ENCODE peak calls at places on chromosomes 7 and 10, in five cellular contexts. N is coronary artery, V is astrocyte of the cerebellum, L is sigmoid colon, E is tibial artery. C is an unnamed sample.

GRCh38 chr7:131357282-131357880 is 29.7 kb downstream of the MKLN1 start:
- DNase-seq in N (no peak), E (no peak), V (no peak), L (no peak), C (no peak)

GRCh38 chr10:96400465-96400864 is 41.7 kb upstream of the OPALIN start:
- DNase-seq in L (no peak), E (no peak), V (no peak), N (no peak), C (no peak)

GRCh38 chr10:111856631-111857030 is 326.9 kb downstream of the GPAM start:
- DNase-seq in N (no peak), V (no peak), L (no peak), E (no peak), C (no peak)

GRCh38 chr7:931871-932650 is 22.4 kb downstream of the ADAP1 start:
- DNase-seq in L (peak), V (no peak), N (no peak), E (no peak), C (no peak)

GRCh38 chr7:80588591-80588990 is 49.9 kb upstream of the CD36 start:
- DNase-seq in V (no peak), E (no peak), L (no peak), N (no peak), C (no peak)

GRCh38 chr7:98974205-98974604 is 95.9 kb downstream of the TRRAP start:
- DNase-seq in V (no peak), L (no peak), E (no peak), N (no peak), C (no peak)

GRCh38 chr7:44569958-44570357 is 3.8 kb downstream of the DDX56 start:
- DNase-seq in V (no peak), L (no peak), N (peak), E (no peak), C (no peak)

GRCh38 chr10:110364531-110364937 is 59.8 kb upstream of the SMNDC1 start:
- DNase-seq in V (no peak), L (no peak), N (no peak), E (no peak), C (no peak)

GRCh38 chr7:148588891-148589215 is 1.7 kb upstream of the C7orf33 start:
- DNase-seq in V (no peak), E (no peak), N (no peak), L (no peak), C (no peak)

DNA sequence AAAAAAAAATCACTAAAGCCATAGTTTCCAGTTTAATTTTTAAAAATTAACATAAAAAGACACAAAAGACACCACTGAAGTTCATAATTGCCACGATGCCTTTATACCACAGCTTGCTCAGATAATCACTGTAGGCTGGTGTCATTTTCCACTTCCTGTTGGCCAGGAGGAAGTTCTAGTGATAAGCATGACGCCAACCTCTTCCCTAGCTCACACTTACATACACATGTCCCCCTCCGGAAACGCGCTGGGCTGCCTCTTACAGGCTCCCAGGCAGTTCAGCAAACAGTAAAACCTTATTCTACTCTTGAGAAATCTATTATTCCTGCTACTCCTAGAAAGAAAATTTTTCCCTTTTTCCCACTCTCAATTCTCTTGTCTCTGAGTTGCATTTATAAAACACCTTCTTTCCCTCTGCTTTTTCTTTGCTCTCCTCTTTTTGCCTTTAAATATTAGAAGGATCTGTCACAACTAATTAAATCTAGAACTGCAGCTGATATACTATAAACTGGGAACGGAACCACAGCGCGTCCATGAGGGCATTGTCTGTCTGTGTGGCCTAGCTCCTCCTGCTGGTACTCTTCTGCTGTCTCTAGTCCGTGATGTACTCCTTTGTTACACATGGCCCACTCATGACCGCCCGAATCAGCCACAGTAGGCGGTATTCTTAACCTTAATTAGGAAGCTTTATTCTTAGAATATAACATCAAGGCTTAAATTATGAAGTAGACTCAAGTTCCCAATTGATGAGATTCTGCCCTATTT is 664.9 kb downstream of the CNTNAP2 start:
- DNase-seq in L (no peak), E (no peak), V (no peak), N (no peak), C (no peak)
- TF ChIP-seq CTCF in L (no peak), E (no peak), V (no peak), N (no peak), C (no peak)

GRCh38 chr10:78165617-78166016 is 132.0 kb downstream of the RPS24 start:
- DNase-seq in N (no peak), L (no peak), V (no peak), E (no peak), C (no peak)
- TF ChIP-seq CTCF in N (no peak), L (no peak), V (peak), E (no peak), C (no peak)

DNA sequence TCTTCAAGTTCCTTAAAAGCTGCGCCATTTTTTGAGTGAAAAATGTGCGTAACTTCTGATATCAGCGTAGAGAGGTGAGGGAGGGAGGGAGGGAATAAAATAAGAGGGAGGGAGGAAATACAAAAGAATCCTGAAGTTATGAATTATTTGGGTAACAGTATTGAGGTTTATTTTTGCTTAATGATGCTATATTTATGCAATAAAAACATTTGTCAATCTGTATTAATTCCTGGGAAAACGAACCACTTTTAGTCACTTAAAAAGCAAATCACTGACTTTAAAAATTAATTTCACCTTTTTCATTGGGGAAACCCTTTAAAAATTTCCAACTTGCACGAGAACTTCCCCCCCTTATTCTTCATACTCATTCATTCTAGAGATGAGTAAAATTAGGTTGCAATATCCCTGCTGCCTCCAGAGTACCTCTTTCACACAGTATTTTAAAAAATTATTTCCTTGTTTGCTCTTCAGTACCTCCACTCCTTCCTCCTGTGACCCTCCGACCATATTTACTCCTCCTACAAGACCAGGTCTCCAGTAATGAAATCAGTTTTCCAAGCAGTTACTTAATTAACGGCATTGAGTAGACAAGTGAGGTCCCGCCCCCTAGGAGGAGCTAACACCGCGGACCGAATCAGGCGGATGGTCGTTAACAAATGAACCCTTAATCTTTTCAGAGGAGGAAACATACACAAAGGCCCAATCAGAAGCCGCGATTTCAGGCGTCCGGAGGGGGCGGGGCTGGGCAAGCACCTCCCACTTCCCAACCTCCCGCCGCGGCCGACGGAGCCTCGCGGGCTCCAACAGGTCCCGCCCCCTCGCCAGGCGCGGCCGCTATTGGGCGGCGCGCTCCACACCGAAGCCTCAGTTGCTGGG is 521 bp upstream of the TRIM24 start:
- DNase-seq in N (peak), E (peak), V (peak), L (peak), C (no peak)
- TF ChIP-seq CTCF in N (no peak), E (peak), V (peak), L (peak), C (peak)

GRCh38 chr10:69407621-69408301 is 9.0 kb downstream of the TACR2 start:
- DNase-seq in L (no peak), E (no peak), N (no peak), V (no peak), C (no peak)
- TF ChIP-seq CTCF in L (no peak), E (no peak), N (no peak), V (peak), C (peak)

DNA sequence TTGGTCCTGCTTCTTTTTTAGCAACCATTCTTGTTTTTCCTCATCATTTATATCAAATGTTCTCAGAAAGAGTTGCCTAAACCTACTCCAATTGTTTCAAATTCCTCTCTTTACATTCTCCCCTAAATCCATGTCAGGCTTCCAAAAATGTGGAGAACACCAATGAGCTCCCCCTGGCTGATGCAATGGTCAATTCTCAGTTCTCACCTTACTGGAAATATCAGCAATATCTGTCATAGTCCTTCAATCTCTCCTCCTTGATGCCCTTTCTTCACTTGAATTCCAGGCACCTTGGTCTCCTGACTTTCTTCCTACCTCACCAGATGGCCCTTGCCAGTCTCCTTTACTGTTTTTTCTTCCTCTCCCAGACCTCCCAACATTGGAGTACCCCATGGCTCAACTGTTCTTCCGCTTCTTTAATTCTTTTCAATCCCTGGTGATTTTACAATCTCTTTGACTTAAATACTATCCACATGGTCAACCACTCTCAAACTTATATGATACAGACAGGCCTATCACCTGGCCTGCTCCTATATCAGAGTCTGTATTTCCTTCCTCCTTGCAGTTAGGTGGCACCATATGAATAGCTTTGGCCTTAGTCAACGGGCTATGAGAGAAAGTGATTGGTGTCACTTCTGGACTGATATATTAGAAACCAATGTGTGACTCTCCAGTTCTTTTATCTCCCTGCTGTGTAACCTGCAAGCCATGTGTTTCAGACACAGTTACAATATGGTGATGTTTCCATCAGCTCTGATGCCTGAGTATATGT is 47.4 kb upstream of the CAV2 start:
- DNase-seq in N (no peak), E (no peak), V (no peak), L (no peak), C (no peak)
- TF ChIP-seq CTCF in N (no peak), E (no peak), V (peak), L (no peak), C (peak)

DNA sequence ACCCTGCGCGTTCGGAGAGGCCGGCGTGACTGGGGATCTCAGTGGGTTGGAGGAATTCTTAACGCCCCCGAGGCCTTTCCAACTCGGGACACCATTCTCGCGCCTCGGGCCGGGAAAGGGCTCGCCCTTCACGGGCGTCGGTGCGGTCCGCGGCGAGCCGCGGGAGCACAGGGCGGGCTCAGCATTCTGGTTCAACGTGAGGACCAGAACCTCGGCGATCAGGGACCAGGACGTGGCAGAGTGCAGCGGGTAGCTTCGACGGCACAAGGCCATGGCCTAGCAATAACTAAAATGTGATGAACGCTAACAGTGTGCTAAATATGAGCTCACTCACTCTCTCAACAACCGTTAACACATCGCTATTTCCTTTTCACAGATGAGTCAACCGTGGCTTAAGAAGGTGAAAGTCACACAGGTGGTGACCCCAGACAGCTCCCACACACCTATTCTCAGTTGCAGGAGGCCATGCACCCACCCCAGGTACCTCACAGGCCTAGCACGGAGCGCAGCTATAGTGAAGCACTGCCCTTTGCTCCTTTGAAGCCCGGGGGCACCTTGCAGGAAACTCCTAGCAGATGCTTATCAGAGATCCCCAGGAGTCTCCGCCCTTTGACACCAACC is 4.5 kb upstream of the EMX2 start:
- DNase-seq in L (no peak), N (no peak), V (no peak), E (no peak), C (no peak)
- TF ChIP-seq CTCF in L (no peak), N (no peak), V (no peak), E (no peak), C (peak)

GRCh38 chr10:101441539-101442455 is 87.8 kb downstream of the BTRC start:
- DNase-seq in L (no peak), V (peak), N (no peak), E (no peak), C (no peak)
- TF ChIP-seq CTCF in L (no peak), V (peak), N (peak), E (peak), C (peak)

GRCh38 chr10:71621263-71621751 is 98.3 kb downstream of the C10orf105 start:
- DNase-seq in N (no peak), E (peak), L (peak), V (no peak), C (no peak)

GRCh38 chr10:71622656-71623055 is 96.9 kb downstream of the C10orf105 start:
- DNase-seq in V (no peak), N (no peak), L (no peak), E (no peak), C (no peak)

GRCh38 chr10:71623986-71624291 is 95.6 kb downstream of the C10orf105 start:
- DNase-seq in V (no peak), N (no peak), L (no peak), E (no peak), C (no peak)

GRCh38 chr10:71621783-71622526 is 97.6 kb downstream of the C10orf105 start:
- DNase-seq in L (no peak), N (no peak), E (peak), V (peak), C (no peak)

DNA sequence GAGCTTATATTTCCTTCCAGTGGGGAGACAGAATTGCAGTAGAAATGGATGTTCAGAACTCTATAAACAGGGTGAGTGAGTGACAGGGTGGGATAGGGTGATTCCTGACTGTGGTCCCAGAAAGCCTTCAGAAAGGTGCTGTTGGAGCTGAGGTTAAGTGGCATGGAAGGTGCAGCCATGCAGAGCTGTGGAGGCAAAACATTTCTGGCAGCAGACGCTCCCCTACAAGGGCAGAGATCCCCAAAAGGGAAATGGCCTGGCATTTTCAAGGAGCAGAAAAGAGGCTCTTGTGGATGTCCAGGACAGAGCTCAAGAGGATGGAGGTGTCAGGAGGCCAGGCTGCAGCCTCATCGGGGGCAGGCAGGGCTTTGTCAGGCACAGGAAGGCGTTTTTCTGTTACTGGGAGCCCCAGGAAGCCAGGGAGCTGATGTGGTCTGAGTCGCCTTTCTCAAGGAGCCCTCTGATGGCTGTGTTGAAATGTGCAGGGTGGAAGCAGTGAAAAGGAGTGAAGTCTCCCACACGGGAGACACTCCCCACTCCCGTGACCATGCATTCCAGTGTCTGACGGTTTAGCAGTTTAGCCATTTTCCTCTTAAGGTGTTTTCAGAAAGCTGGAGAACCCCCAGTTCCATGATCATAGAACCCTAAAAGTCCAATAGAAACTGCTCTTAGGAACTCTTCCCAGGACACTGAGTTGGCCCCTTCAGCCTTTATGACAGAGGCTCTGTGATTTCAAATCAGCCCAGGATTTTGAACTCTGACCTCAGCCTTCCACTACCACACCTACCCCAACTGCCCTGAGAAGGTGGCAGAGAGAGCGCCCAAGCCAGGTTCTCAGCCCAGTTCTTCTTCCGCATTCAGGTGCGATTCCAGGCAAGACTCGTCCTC is 96.2 kb downstream of the C10orf105 start:
- DNase-seq in E (no peak), V (no peak), L (no peak), N (no peak), C (no peak)
- TF ChIP-seq CTCF in E (no peak), V (peak), L (no peak), N (no peak), C (peak)